ENCODE peak calls at places on chromosome 16, in nine cellular contexts. Z is amygdala; W is retina; H is GM04504; M is NCI-H1436 treated with DMSO at 0.1 percent for 48 hours; Q is kidney epithelial cell; P is fibroblast of villous mesenchyme; C is activated naive CD4-positive, alpha-beta T cell treated with anti-CD3 and anti-CD28 coated beads for 36 hours; U is GM10248. J is an unnamed sample.

GRCh38 chr16:25009822-25010221 is 5.3 kb downstream of the ARHGAP17 start:
- DNase-seq in Z (no peak), W (no peak), H (no peak), M (no peak), Q (no peak), P (peak), C (no peak), U (no peak), J (no peak)

GRCh38 chr16:65065031-65065430 is 56.8 kb downstream of the CDH11 start:
- DNase-seq in Z (no peak), W (no peak), H (no peak), M (no peak), Q (no peak), P (no peak), C (no peak), U (no peak), J (no peak)

GRCh38 chr16:88652763-88653065 is 1.9 kb upstream of the CYBA start:
- DNase-seq in Z (no peak), W (no peak), H (no peak), M (no peak), Q (no peak), P (no peak), C (no peak), U (no peak), J (no peak)

GRCh38 chr16:77190190-77190477 is 856 bp upstream of the MON1B start:
- DNase-seq in Z (no peak), W (no peak), H (no peak), M (no peak), Q (no peak), P (no peak), C (no peak), U (no peak), J (no peak)

GRCh38 chr16:51813609-51814008 is 662.5 kb upstream of the SALL1 start:
- DNase-seq in Z (no peak), W (no peak), H (no peak), M (no peak), Q (no peak), P (no peak), C (no peak), U (no peak), J (no peak)

GRCh38 chr16:87661561-87661960 is 59.3 kb downstream of the JPH3 start:
- DNase-seq in Z (no peak), W (peak), H (peak), M (no peak), Q (no peak), P (peak), C (peak), U (peak), J (no peak)

GRCh38 chr16:30957456-30958163 is at the start of gene SETD1A:
- DNase-seq in Z (peak), W (peak), H (peak), M (peak), Q (peak), P (peak), C (peak), U (peak), J (peak)

GRCh38 chr16:55035037-55035436 is 104.4 kb downstream of the IRX5 start:
- DNase-seq in Z (no peak), W (peak), H (no peak), M (no peak), Q (no peak), P (no peak), C (peak), U (peak), J (no peak)

GRCh38 chr16:57658130-57658877 is 9.8 kb upstream of the ADGRG3 start:
- DNase-seq in Z (no peak), W (no peak), H (no peak), M (no peak), Q (no peak), P (no peak), C (no peak), U (no peak), J (no peak)

GRCh38 chr16:31141489-31142108 is 6.1 kb upstream of the PRSS8 start:
- DNase-seq in Z (no peak), W (no peak), H (no peak), M (no peak), Q (no peak), P (no peak), C (no peak), U (no peak), J (no peak)

GRCh38 chr16:55672471-55672870 is 16.7 kb downstream of the SLC6A2 start:
- DNase-seq in Z (no peak), W (no peak), H (peak), M (no peak), Q (no peak), P (peak), C (no peak), U (no peak), J (no peak)

GRCh38 chr16:89922477-89922883 is 662 bp upstream of the TUBB3 start:
- DNase-seq in Z (no peak), W (peak), H (peak), M (no peak), Q (peak), P (peak), C (no peak), U (no peak), J (no peak)

GRCh38 chr16:13307861-13308260 is 406.5 kb downstream of the SHISA9 start:
- DNase-seq in Z (no peak), W (no peak), H (peak), M (no peak), Q (no peak), P (peak), C (no peak), U (no peak), J (no peak)

GRCh38 chr16:27676807-27677206 is 126.9 kb downstream of the KATNIP start:
- DNase-seq in Z (no peak), W (no peak), H (no peak), M (no peak), Q (no peak), P (no peak), C (no peak), U (no peak), J (no peak)

GRCh38 chr16:14155572-14156213 is 84.6 kb downstream of the MRTFB start:
- DNase-seq in Z (no peak), W (no peak), H (no peak), M (no peak), Q (no peak), P (no peak), C (no peak), U (no peak), J (no peak)

GRCh38 chr16:68776821-68777485 is 39.9 kb downstream of the CDH1 start:
- DNase-seq in Z (no peak), W (no peak), H (no peak), M (no peak), Q (no peak), P (peak), C (peak), U (peak), J (no peak)

GRCh38 chr16:50025544-50025931 is 513 bp downstream of the CNEP1R1 start:
- DNase-seq in Z (no peak), W (no peak), H (no peak), M (no peak), Q (peak), P (peak), C (peak), U (peak), J (no peak)

GRCh38 chr16:84752600-84752999 is 52.8 kb downstream of the USP10 start:
- DNase-seq in Z (no peak), W (no peak), H (no peak), M (no peak), Q (no peak), P (no peak), C (no peak), U (no peak), J (no peak)

GRCh38 chr16:72960101-72960500 is 87.8 kb downstream of the ZFHX3 start:
- DNase-seq in Z (no peak), W (no peak), H (no peak), M (no peak), Q (no peak), P (no peak), C (no peak), U (no peak), J (no peak)